ENCODE peak calls at places on chromosomes 13 and 19, in ten cellular contexts. V is ovary, C is body of pancreas, D is heart left ventricle, K is uterus, O is adrenal gland, N is breast epithelium, R is H1, I is upper lobe of left lung, E is stomach. H is an unnamed sample.

GRCh38 chr19:16589917-16590316 is 17.7 kb upstream of the SLC35E1 start:
- DNase-seq in R (no peak), D (no peak), I (peak; percentile 78), O (no peak), N (no peak), E (no peak), K (no peak), V (no peak), C (no peak), H (no peak)

GRCh38 chr13:65964672-65965071 is 1265.5 kb downstream of the PCDH9 start:
- DNase-seq in I (no peak), R (no peak), O (no peak), C (no peak), E (no peak), N (no peak), D (no peak), K (no peak), V (no peak), H (no peak)

GRCh38 chr13:109309625-109310363 is 476.6 kb downstream of the IRS2 start:
- DNase-seq in I (no peak), O (no peak), D (no peak), K (no peak), N (no peak), E (peak; percentile 43), V (no peak), C (peak; percentile 52), R (no peak), H (no peak)

GRCh38 chr13:40986328-40986856 is 32.7 kb downstream of the ELF1 start:
- DNase-seq in R (no peak), K (no peak), O (no peak), V (no peak), D (no peak), E (no peak), N (no peak), C (no peak), I (no peak), H (no peak)

GRCh38 chr19:18501832-18502231 is 20.0 kb downstream of the ELL start:
- DNase-seq in R (no peak), D (no peak), K (no peak), C (peak; percentile 64), I (peak; percentile 50), V (no peak), E (peak; percentile 74), N (no peak), O (peak; percentile 40), H (no peak)

GRCh38 chr19:45670670-45671453 is 2.8 kb downstream of the GIPR start:
- DNase-seq in I (peak; percentile 93), E (peak; percentile 94), V (peak; percentile 52), N (peak; percentile 83), D (peak; percentile 88), O (peak; percentile 90), C (peak; percentile 95), K (peak; percentile 33), R (peak; percentile 100), H (no peak)

GRCh38 chr19:2678043-2678671 is 24.3 kb downstream of the GNG7 start:
- DNase-seq in C (no peak), E (no peak), I (no peak), O (no peak), V (no peak), D (no peak), R (no peak), K (no peak), N (no peak), H (no peak)

GRCh38 chr13:30957258-30957943 is 24.9 kb downstream of the TEX26 start:
- DNase-seq in I (no peak), D (no peak), N (no peak), V (no peak), O (no peak), K (no peak), R (no peak), E (no peak), C (no peak), H (no peak)

GRCh38 chr13:23794267-23795161 is 94.7 kb downstream of the MIPEP start:
- DNase-seq in O (no peak), K (no peak), R (no peak), C (no peak), I (no peak), V (no peak), D (no peak), N (no peak), E (no peak), H (no peak)

GRCh38 chr19:10193666-10194499 is 870 bp downstream of the DNMT1 start:
- DNase-seq in R (peak; percentile 80), C (no peak), V (no peak), D (no peak), O (no peak), E (no peak), I (no peak), K (no peak), N (no peak), H (peak; percentile 61)

DNA sequence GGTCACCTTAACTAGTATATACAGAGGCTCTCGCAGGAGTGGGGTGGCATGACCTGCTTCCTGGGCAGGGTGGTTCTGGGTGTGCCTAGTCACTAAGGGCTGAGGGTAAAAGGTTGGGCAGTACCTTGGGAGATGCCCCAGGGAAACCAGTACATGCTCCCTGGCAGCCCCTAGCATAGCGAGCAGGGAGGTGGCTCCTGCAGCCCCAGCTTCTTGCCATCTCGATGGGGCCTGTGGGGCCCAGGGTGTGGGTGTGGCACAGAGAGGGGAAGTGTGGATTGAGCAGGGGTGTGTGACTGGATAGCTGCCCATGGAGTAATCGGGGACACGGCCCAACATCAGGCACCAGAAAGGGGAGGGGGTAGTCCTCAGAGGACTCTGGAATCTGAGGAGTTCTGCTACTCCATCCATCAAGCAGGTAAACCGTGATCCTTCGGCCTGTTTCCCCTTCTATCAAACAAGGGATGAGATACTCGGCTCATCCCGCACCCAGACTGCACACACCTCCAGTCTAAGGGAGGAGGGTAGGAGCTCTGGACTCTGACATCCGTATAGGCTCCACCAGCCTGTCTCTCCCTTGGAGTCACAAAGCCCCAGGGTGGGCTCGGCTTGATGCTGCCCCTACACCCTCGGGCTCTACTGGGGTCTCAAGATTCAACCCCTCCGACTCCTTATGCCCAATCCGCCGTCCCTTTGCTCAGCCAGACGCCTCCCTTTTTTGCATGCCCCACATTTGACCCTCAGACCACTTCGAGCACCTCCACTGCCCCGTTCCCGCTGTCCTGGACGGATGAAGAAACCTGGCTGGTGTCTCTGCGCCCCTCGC is 1.1 kb downstream of the ZBTB45 start:
- DNase-seq in I (no peak), R (no peak), C (no peak), O (no peak), D (no peak), K (no peak), E (no peak), N (no peak), V (no peak), H (no peak)
- TF ChIP-seq POLR2A in I (no peak), R (no peak), C (no peak), O (no peak), D (no peak), K (no peak), E (no peak), N (no peak), V (no peak), H (no peak)

DNA sequence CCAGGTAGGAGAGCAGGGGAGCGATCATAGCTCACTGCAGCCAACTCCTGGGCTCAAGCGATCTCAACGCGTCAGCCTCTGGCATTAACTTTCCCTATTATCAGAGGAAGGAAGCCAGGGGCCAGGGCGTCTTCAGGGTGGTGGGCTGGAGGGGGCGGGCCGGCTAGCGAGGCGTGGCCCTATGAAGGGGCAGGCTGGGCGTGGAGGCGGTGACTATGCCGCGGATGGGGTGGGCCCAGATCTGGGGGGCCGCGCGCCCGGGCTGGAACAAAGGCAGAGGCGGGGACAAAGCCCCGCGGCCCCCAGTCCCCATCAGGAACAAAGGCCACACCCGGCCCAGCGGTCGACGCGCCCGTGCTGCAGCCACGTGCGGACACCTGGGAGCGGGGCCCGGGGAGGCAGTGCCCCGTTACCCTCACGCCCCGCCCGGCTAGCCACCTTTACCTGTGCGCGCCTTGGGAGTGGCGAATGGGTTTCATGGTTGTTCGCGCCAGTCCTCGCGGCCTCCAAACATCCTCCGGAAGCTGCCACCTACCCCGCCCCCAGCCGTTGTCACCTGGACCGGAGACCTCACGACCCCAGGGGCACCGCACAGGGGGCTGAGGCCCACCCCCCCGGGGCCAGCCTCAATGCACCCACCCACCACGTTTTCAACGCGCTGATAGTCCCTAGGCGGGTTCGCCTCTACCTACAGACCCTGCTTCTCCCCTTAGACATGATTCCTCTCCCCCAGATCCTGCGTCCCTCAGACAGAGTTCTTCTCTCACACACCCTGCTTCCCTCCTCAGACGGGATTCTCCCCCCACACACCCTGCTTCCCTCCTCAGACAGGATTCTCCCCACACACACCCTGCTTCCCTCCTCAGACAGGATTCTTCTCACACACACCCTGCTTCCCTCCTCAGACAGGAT is 5.4 kb upstream of the TRIM28 start:
- DNase-seq in I (no peak), N (no peak), C (peak; percentile 24), V (no peak), O (no peak), E (peak; percentile 47), K (no peak), R (peak; percentile 88), D (no peak), H (no peak)
- TF ChIP-seq POLR2A in I (no peak), N (no peak), C (no peak), V (no peak), O (no peak), E (no peak), K (peak; percentile 35), R (peak; percentile 78), D (no peak), H (no peak)

DNA sequence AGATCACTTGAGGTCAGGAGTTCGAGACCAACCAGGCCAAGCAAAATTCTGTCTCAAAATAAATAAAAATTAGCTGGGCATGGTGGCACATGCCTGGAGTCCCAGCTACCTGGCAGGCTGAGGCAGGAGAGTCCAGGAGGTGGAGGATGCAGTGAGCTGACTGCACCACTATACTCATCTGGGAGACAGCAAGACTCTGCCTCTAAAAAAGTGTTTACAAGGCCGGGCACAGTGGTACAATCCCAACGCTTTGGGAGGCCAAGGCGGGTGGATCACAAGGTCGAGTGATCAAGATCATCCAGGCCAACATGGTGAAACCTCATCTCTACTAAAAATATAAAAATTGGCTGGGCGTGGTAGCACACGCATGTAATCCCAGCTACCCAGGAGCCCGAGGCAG is 4.2 kb upstream of the DAPK3 start:
- DNase-seq in D (no peak), V (peak; percentile 24), I (no peak), E (no peak), N (no peak), K (no peak), C (no peak), R (peak; percentile 40), O (no peak), H (no peak)
- TF ChIP-seq POLR2A in D (no peak), V (no peak), I (no peak), E (no peak), N (no peak), K (no peak), C (no peak), R (no peak), O (no peak), H (no peak)

DNA sequence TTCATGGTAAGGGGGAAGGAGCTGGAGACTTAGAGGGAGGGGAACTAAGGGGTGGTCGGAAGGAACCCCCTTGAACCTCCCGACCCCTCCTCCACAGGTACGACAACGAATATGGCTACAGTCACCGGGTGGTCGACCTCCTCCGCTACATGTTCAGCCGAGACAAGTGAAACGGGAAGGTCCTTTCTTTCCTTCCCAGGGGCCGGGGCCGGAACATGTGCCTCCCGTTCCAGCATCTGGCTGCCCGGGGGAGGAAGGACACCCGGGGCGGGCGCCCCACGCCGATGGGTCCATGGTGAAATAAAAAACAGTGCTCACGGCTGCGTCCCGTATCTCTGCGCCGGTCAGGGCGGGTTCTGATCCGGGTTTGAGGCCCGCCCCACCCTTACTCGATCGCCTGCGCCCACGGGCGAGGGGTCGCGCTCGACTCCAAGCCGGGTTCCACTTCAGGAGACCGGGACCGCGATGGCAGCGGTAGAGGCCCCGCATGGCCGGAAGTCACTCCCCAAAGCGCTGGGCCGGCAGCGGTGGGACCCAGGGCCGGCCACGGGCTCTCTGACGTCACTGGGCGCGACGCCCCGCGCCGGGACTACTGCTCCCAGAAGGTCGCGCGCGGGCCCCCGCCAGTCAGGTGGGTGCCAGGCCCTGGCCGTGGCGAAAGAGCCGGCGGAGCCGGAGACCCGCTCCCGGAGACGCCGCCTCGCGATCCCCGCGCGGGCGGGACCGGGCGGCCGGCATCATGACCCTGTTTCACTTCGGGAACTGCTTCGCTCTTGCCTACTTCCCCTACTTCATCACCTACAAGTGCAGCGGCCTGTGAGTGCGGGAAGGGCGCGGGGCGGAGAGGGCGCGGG is at the start of gene TMEM147:
- DNase-seq in K (peak; percentile 91), O (peak; percentile 95), D (peak; percentile 96), N (peak; percentile 88), R (peak; percentile 95), E (peak; percentile 94), V (peak; percentile 95), C (peak; percentile 93), I (peak; percentile 97), H (peak; percentile 100)
- TF ChIP-seq POLR2A in K (peak; percentile 62), O (peak; percentile 55), D (no peak), N (no peak), R (no peak), E (no peak), V (peak; percentile 58), C (peak; percentile 75), I (peak; percentile 42), H (peak; percentile 78)